ENCODE peak calls at places on chromosomes 16 and 17, in six cellular contexts. F, Q, C, Y, W and P are unnamed samples. For H3K4me1 and H3K9me3, the result is how much of the 10 kb centered on the place peaks cover.

GRCh38 chr17:57256708-57257112 is 387 bp downstream of the MSI2 start:
- DNase-seq in C (no peak), F (peak), Y (peak), W (peak), Q (no peak), P (peak)

GRCh38 chr16:87484487-87485331 is 8.1 kb downstream of the ZCCHC14 start:
- DNase-seq in C (peak), Y (no peak), F (no peak), Q (no peak), W (no peak), P (no peak)

GRCh38 chr16:89949121-89949742 is 677 bp downstream of the DEF8 start:
- DNase-seq in F (no peak), Q (no peak), W (no peak), Y (no peak), C (no peak), P (no peak)

GRCh38 chr17:75808905-75809621 is 24.5 kb downstream of the UNK start:
- DNase-seq in W (peak), C (peak), Q (no peak), Y (no peak), F (no peak), P (no peak)

GRCh38 chr16:79653337-79654000 is 52.9 kb upstream of the MAF start:
- DNase-seq in Q (no peak), W (peak), Y (no peak), C (no peak), F (peak), P (no peak)

GRCh38 chr16:17404903-17405691 is 65.7 kb downstream of the XYLT1 start:
- DNase-seq in W (peak), C (no peak), Q (no peak), Y (no peak), F (no peak), P (no peak)

GRCh38 chr16:84086357-84086756 is 30.4 kb downstream of the MBTPS1 start:
- DNase-seq in C (no peak), W (peak), Y (no peak), Q (no peak), F (no peak), P (no peak)

GRCh38 chr16:53949716-53950410 is 245.9 kb downstream of the FTO start:
- DNase-seq in C (no peak), F (no peak), Q (no peak), Y (no peak), W (no peak), P (no peak)

GRCh38 chr17:42918902-42919521 is 18.4 kb downstream of the G6PC1 start:
- DNase-seq in Q (no peak), F (no peak), C (peak), W (no peak), Y (no peak), P (no peak)

GRCh38 chr16:14198012-14198411 is 126.9 kb downstream of the MRTFB start:
- DNase-seq in Y (no peak), W (no peak), Q (no peak), F (no peak), C (no peak), P (no peak)

GRCh38 chr17:27290916-27291598 is 2.9 kb upstream of the WSB1 start:
- DNase-seq in C (no peak), Y (no peak), W (no peak), Q (no peak), F (no peak), P (no peak)

GRCh38 chr16:47887496-47887895 is 268.3 kb downstream of the ABCC12 start:
- DNase-seq in Q (no peak), W (no peak), Y (no peak), C (no peak), F (peak), P (peak)

GRCh38 chr17:50629902-50630301 is 4.8 kb upstream of the ABCC3 start:
- DNase-seq in C (no peak), W (no peak), F (no peak), Q (no peak), Y (no peak), P (no peak)

GRCh38 chr17:8160741-8161221 is 2.0 kb downstream of the VAMP2 start:
- DNase-seq in Q (no peak), F (no peak), W (no peak), C (no peak), Y (no peak), P (no peak)

GRCh38 chr17:19714542-19715411 is 1.6 kb downstream of the SLC47A2 start:
- DNase-seq in Y (no peak), W (no peak), C (no peak), Q (no peak), F (no peak), P (no peak)

GRCh38 chr17:43020030-43020621 is 2.1 kb downstream of the VAT1 start:
- DNase-seq in Y (no peak), W (no peak), C (no peak), Q (no peak), F (no peak), P (no peak)

GRCh38 chr17:19513897-19514488 is 19.7 kb upstream of the SLC47A1 start:
- DNase-seq in W (peak), F (peak), Y (peak), C (peak), Q (peak), P (peak)

GRCh38 chr17:77707546-77707945 is 251.0 kb upstream of the TNRC6C start:
- DNase-seq in F (no peak), W (no peak), C (no peak), Q (no peak), Y (no peak), P (no peak)

GRCh38 chr16:67155305-67156145 is 4.2 kb downstream of the TRADD start:
- DNase-seq in Q (peak), F (peak), Y (peak), W (peak), C (peak), P (peak)

GRCh38 chr16:81586421-81586820 is 141.8 kb downstream of the CMIP start:
- DNase-seq in C (no peak), Y (no peak), W (no peak), F (peak), Q (no peak), P (no peak)

GRCh38 chr16:54582631-54583250 is 296.2 kb upstream of the IRX3 start:
- DNase-seq in Q (peak), C (no peak), W (no peak), Y (no peak), F (no peak), P (no peak)

GRCh38 chr16:76235025-76235424 is 42.2 kb upstream of the CNTNAP4 start:
- DNase-seq in W (no peak), C (no peak), Q (no peak), Y (no peak), F (no peak), P (no peak)

GRCh38 chr16:81945665-81946064 is 65.6 kb downstream of the SDR42E1 start:
- DNase-seq in Q (no peak), Y (no peak), C (no peak), W (no peak), F (no peak), P (no peak)

GRCh38 chr16:85086347-85087291 is 25.7 kb downstream of the CIBAR2 start:
- DNase-seq in Q (no peak), W (peak), C (peak), Y (peak), F (peak), P (peak)

GRCh38 chr16:30609002-30609927 is 924 bp downstream of the ZNF689 start:
- DNase-seq in Q (no peak), Y (peak), C (peak), W (peak), F (peak), P (no peak)

DNA sequence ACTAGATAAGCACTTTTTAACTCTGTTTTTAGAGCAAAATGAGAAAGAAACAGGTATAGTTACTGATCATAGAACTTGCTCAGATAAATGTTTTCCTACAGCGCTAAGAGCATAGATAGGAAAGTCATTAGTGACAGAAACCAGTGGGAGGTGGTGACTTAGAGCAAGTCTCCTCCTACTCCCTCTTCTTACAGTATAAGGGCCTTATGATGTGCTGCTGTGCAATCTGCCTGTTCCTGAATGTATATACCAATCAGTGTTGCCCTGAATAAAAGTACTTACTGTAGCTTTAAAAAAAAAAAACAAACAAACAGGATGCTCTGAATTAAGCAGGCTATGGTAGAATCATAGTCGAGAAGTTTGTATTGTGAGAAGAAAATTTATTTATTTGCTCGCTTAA is 23.3 kb upstream of the RASL10B start:
- DNase-seq in Y (no peak), W (no peak), F (no peak), C (no peak), Q (no peak), P (no peak)
- H3K4me3 ChIP-seq in Y (no peak), W (no peak), F (no peak), C (no peak), Q (no peak), P (no peak)

DNA sequence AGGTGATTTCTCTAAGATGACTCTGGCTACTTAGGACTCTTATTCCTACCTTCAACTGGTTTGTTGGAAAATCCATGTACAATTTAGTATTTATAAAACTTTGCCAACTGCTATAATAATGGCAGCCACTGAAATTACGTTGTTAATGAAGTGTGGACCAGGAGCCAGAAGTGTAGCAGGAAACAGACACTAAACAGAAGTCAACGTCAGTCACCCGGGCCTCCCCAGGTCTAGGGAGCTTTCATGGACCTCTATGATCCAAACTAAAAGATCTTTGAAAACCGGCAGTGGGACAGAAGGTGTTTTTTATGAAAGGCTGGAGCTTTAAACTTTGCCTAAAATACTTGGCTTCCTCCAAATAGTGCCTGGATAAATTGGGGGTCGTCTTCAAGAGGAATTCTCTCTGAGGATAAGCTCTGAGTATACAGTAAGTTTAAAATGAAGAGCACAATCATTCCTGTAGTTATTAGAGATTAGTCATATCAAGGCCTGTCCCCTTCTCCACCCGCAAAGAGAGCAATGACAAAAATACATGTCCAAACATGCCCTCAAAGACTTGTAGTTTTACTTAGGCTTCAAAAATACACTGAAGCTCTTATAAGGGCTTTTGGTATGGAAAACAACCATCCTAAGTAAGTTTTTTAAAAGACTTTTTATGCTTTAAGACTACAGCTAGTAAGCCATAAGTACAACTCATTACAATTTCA is 34.6 kb downstream of the DCUN1D3 start:
- DNase-seq in W (no peak), C (no peak), Q (no peak), Y (no peak), F (no peak), P (no peak)
- H3K4me1 ChIP-seq in W (half or more), C (under half), Q (under half), Y (under half), F (under half), P (under half)

DNA sequence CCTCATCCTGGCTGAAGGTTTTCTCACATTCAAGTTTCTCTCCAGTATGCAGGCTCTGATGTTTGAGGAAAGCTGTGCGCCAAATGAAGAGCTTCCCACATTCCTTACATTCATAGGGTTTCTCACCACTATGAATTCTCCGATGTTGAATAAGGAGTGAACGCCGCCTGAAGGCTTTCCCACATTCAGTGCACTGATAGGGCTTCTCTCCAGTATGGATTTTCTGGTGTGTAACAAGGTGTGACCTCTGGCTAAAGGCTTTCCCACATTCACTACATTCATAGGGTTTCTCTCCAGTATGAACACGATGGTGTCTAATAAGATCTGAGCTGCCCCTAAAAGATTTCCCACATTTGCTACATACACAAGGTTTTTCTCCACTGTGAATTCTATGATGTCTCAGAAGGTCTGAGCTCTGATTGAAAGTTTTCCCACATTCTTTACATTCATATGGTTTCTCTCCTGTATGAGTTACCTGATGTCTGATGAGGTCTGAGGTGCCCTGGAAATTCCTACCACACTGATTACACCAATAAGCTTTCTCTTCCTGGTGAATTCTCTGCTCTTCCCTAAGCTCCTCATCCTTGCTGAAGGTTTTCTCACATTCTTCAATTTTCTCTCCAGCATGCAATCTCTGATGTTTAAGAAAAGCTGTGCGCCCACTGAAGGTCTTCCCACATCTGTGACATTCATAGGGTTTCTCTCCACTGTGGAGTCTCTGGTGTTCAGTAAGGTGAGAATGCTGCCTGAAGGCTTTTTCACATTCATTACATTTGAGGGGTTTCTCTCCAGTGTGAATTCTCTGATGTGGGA is 8.9 kb downstream of the ZNF594 start:
- DNase-seq in F (no peak), W (no peak), Q (no peak), Y (no peak), C (no peak), P (no peak)
- H3K9me3 ChIP-seq in F (half or more), W (half or more), Q (half or more), Y (half or more), C (half or more), P (half or more)

DNA sequence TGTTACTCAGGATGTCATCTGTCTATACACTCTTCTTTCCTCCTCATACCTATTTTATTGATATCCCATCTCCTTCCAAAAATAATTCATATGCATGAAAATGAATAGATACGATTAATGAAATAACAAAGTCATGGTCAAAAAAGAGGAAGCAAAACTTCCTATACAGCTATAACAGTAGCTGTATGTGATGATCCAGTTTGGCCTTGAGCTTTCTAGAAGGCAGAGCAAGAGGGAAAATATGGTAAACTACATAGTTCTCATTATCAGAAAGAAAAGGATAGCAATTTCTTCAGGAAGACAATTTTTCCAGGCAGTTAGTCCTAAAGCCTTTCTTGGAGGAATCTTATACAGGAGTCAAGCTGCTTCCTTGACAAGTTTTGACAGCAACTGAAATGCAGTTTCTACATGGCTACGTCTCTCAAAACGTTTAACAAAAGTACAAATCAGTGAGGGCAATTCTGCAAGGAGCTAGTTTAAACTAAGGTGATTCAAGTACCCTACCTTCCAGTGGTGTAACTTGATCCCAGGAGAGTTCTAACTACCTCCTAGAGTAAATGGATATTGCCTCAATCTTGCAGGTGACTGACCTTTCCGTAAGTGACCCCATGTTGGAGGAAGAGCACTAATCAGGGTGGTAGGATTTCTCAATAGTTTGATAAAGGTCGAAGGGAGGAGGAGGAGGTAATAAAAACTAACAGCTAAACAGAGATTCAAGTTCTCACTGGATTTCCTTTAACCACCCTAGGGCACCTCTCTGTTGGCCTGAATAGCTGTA is 1.0 kb downstream of the SPAG5 start:
- DNase-seq in Q (no peak), Y (no peak), W (no peak), F (no peak), C (no peak), P (no peak)
- H3K4me3 ChIP-seq in Q (peak), Y (peak), W (peak), F (peak), C (peak), P (peak)

GRCh38 chr16:76535-77272 is 1.3 kb upstream of the MPG start:
- DNase-seq in F (peak), Y (no peak), C (peak), W (peak), Q (no peak), P (no peak)

GRCh38 chr16:77807-78443 is at the start of gene MPG:
- DNase-seq in F (peak), C (peak), W (peak), Q (peak), Y (peak), P (peak)

GRCh38 chr16:75580-76501 is 2.2 kb upstream of the MPG start:
- DNase-seq in C (peak), F (peak), W (peak), Q (no peak), Y (peak), P (no peak)

GRCh38 chr16:78444-79145 is 570 bp downstream of the MPG start:
- DNase-seq in F (peak), W (peak), Q (no peak), C (no peak), Y (no peak), P (no peak)

GRCh38 chr16:77273-77806 is 685 bp upstream of the MPG start:
- DNase-seq in Y (peak), W (peak), F (peak), C (peak), Q (no peak), P (no peak)
- H3K4me1 ChIP-seq in Y (under half), W (half or more), F (half or more), C (half or more), Q (under half), P (under half)

GRCh38 chr16:3306078-3306477 is 781 bp downstream of the ZNF75A start:
- DNase-seq in C (no peak), W (no peak), F (no peak), Q (no peak), Y (no peak), P (no peak)
- H3K9me3 ChIP-seq in C (half or more), W (half or more), F (half or more), Q (half or more), Y (under half), P (under half)

GRCh38 chr16:58451263-58451662 is 48.7 kb upstream of the NDRG4 start:
- DNase-seq in W (peak), Y (no peak), C (no peak), Q (no peak), F (no peak), P (no peak)

GRCh38 chr16:58452640-58453039 is 47.3 kb upstream of the NDRG4 start:
- DNase-seq in Y (no peak), F (no peak), W (no peak), Q (no peak), C (no peak), P (no peak)

GRCh38 chr16:58450590-58450989 is 49.4 kb upstream of the NDRG4 start:
- DNase-seq in F (no peak), W (no peak), C (no peak), Y (no peak), Q (no peak), P (no peak)

GRCh38 chr16:58449768-58450167 is 50.2 kb upstream of the NDRG4 start:
- DNase-seq in W (no peak), C (no peak), F (no peak), Q (no peak), Y (no peak), P (no peak)

GRCh38 chr16:58451945-58452401 is 48.0 kb upstream of the NDRG4 start:
- DNase-seq in C (no peak), F (peak), Y (no peak), W (no peak), Q (no peak), P (peak)
- H3K4me3 ChIP-seq in C (no peak), F (no peak), Y (no peak), W (no peak), Q (no peak), P (no peak)

DNA sequence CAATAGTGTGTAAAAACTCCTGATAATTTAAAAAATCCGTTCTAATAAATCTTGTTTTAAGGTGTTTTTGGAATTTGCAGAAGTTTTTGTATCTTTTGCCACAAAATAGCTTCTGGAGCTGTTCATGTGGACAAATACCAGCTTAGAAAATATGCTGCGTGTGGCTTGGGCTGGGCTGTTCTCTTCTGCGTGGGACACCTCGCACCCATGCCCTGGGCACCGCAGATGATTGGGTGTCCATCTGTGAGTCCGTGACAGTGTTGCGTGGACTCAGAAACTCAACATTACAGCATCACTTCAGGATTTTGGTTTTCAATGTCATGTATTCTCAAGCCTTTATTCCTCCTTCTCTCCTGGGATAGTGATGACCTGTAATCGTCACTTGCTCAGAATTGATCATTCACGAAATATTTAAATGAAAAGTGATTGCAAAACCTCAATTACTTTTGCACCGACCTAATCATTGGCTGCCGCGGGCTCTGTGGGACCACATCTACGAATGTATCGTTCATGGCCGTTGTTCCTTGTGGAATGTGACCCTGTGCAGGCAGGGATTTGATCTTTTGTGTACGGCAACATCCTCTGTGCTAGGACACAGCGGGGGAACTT is 210.3 kb upstream of the FOXF1 start:
- DNase-seq in Y (no peak), F (no peak), W (no peak), C (no peak), Q (no peak), P (no peak)
- H3K4me1 ChIP-seq in Y (under half), F (under half), W (under half), C (under half), Q (under half), P (under half)